ENCODE peak calls at places on chromosome 6, in four cellular contexts. H is dermis blood vessel endothelial cell; Y is activated CD8-positive, alpha-beta memory T cell treated with anti-CD3 and anti-CD28 coated beads, Interleukin-2, amount 50 U/mL, for 48 hours; F is NCI-H748 treated with DMSO at 0.1 percent for 48 hours. P is an unnamed sample.

GRCh38 chr6:8743146-8743745 is 307.9 kb upstream of the SLC35B3 start:
- DNase-seq in H (no peak), Y (no peak), F (no peak), P (no peak)

GRCh38 chr6:6409397-6410030 is 89.1 kb upstream of the F13A1 start:
- DNase-seq in H (no peak), Y (no peak), F (no peak), P (no peak)

GRCh38 chr6:150352321-150353296 is 16.2 kb upstream of the IYD start:
- DNase-seq in H (no peak), Y (no peak), F (no peak), P (no peak)

GRCh38 chr6:124223596-124223995 is 419.9 kb downstream of the NKAIN2 start:
- DNase-seq in H (no peak), Y (no peak), F (no peak), P (no peak)

GRCh38 chr6:25713802-25714201 is 40.7 kb upstream of the SLC17A4 start:
- DNase-seq in H (no peak), Y (no peak), F (peak; percentile 79), P (no peak)

GRCh38 chr6:1406306-1407058 is 17.1 kb downstream of the FOXF2 start:
- DNase-seq in H (no peak), Y (no peak), F (no peak), P (no peak)

GRCh38 chr6:147782302-147782701 is 273.8 kb downstream of the SAMD5 start:
- DNase-seq in H (no peak), Y (no peak), F (peak; percentile 62), P (no peak)

GRCh38 chr6:148525453-148525852 is 182.8 kb downstream of the SASH1 start:
- DNase-seq in H (peak; percentile 45), Y (no peak), F (no peak), P (no peak)

GRCh38 chr6:144150673-144151009 is 324 bp downstream of the STX11 start:
- DNase-seq in H (peak; percentile 62), Y (no peak), F (no peak), P (no peak)

GRCh38 chr6:170117111-170117972 is 173.5 kb downstream of the DLL1 start:
- DNase-seq in H (no peak), Y (peak; percentile 37), F (no peak), P (peak; percentile 55)

GRCh38 chr6:163438940-163439335 is 24.4 kb downstream of the QKI start:
- DNase-seq in H (peak; percentile 37), Y (no peak), F (peak; percentile 20), P (no peak)

GRCh38 chr6:152948150-152948768 is 34.6 kb downstream of the FBXO5 start:
- DNase-seq in H (peak; percentile 73), Y (no peak), F (peak; percentile 22), P (no peak)

GRCh38 chr6:108793449-108794134 is 54.6 kb upstream of the ARMC2 start:
- DNase-seq in H (no peak), Y (no peak), F (no peak), P (no peak)

GRCh38 chr6:156953125-156953477 is 175.9 kb downstream of the ARID1B start:
- DNase-seq in H (no peak), Y (no peak), F (no peak), P (no peak)

GRCh38 chr6:133895573-133896343 is 6.8 kb downstream of the TCF21 start:
- DNase-seq in H (no peak), Y (no peak), F (no peak), P (no peak)

GRCh38 chr6:2956930-2957329 is 14.4 kb downstream of the SERPINB6 start:
- DNase-seq in H (no peak), Y (peak; percentile 33), F (no peak), P (no peak)

GRCh38 chr6:169701218-169701952 is 444 bp downstream of the WDR27 start:
- DNase-seq in H (no peak), Y (no peak), F (no peak), P (no peak)